ENCODE peak calls at places on chromosome 14, in nine cellular contexts. One of them, this sample, is unnamed.

GRCh38 chr14:52052289-52052943 is 16.4 kb downstream of the NID2 start:
- DNase-seq in neuronal stem cell: no peak
- DNase-seq in esophagus squamous epithelium: no peak
- DNase-seq in left ventricle myocardium inferior: no peak
- DNase-seq in thoracic aorta: no peak
- DNase-seq in H1: no peak
- DNase-seq in choroid plexus epithelial cell: peak
- DNase-seq in PC-9: no peak
- DNase-seq in dorsolateral prefrontal cortex: no peak
- DNase-seq in this sample: no peak

GRCh38 chr14:68952544-68953535 is 26.3 kb downstream of the ACTN1 start:
- DNase-seq in neuronal stem cell: no peak
- DNase-seq in esophagus squamous epithelium: no peak
- DNase-seq in left ventricle myocardium inferior: peak
- DNase-seq in thoracic aorta: no peak
- DNase-seq in H1: no peak
- DNase-seq in choroid plexus epithelial cell: peak
- DNase-seq in PC-9: no peak
- DNase-seq in dorsolateral prefrontal cortex: no peak
- DNase-seq in this sample: no peak

GRCh38 chr14:27688823-27689444 is 1077.7 kb upstream of the FOXG1 start:
- DNase-seq in neuronal stem cell: no peak
- DNase-seq in esophagus squamous epithelium: no peak
- DNase-seq in left ventricle myocardium inferior: no peak
- DNase-seq in thoracic aorta: no peak
- DNase-seq in H1: no peak
- DNase-seq in choroid plexus epithelial cell: no peak
- DNase-seq in PC-9: no peak
- DNase-seq in dorsolateral prefrontal cortex: no peak
- DNase-seq in this sample: no peak

GRCh38 chr14:26319139-26319864 is 278.5 kb downstream of the NOVA1 start:
- DNase-seq in neuronal stem cell: no peak
- DNase-seq in esophagus squamous epithelium: no peak
- DNase-seq in left ventricle myocardium inferior: no peak
- DNase-seq in thoracic aorta: no peak
- DNase-seq in H1: no peak
- DNase-seq in choroid plexus epithelial cell: no peak
- DNase-seq in PC-9: no peak
- DNase-seq in dorsolateral prefrontal cortex: no peak
- DNase-seq in this sample: no peak

GRCh38 chr14:85991156-85991555 is 461.2 kb downstream of the FLRT2 start:
- DNase-seq in neuronal stem cell: no peak
- DNase-seq in esophagus squamous epithelium: no peak
- DNase-seq in left ventricle myocardium inferior: no peak
- DNase-seq in thoracic aorta: no peak
- DNase-seq in H1: no peak
- DNase-seq in choroid plexus epithelial cell: peak
- DNase-seq in PC-9: no peak
- DNase-seq in dorsolateral prefrontal cortex: no peak
- DNase-seq in this sample: no peak

GRCh38 chr14:38197001-38197760 is 10.5 kb upstream of the SSTR1 start:
- DNase-seq in neuronal stem cell: no peak
- DNase-seq in esophagus squamous epithelium: no peak
- DNase-seq in left ventricle myocardium inferior: no peak
- DNase-seq in thoracic aorta: no peak
- DNase-seq in H1: no peak
- DNase-seq in choroid plexus epithelial cell: peak
- DNase-seq in PC-9: no peak
- DNase-seq in dorsolateral prefrontal cortex: no peak
- DNase-seq in this sample: no peak

GRCh38 chr14:103360548-103360947 is 24.7 kb upstream of the MARK3 start:
- DNase-seq in neuronal stem cell: no peak
- DNase-seq in esophagus squamous epithelium: no peak
- DNase-seq in left ventricle myocardium inferior: no peak
- DNase-seq in thoracic aorta: no peak
- DNase-seq in H1: no peak
- DNase-seq in choroid plexus epithelial cell: no peak
- DNase-seq in PC-9: no peak
- DNase-seq in dorsolateral prefrontal cortex: no peak
- DNase-seq in this sample: no peak

GRCh38 chr14:92310776-92311375 is 12.1 kb upstream of the SLC24A4 start:
- DNase-seq in neuronal stem cell: no peak
- DNase-seq in esophagus squamous epithelium: no peak
- DNase-seq in left ventricle myocardium inferior: no peak
- DNase-seq in thoracic aorta: no peak
- DNase-seq in H1: no peak
- DNase-seq in choroid plexus epithelial cell: peak
- DNase-seq in PC-9: no peak
- DNase-seq in dorsolateral prefrontal cortex: no peak
- DNase-seq in this sample: no peak

GRCh38 chr14:60649815-60650381 is 621 bp upstream of the SIX1 start:
- DNase-seq in neuronal stem cell: peak
- DNase-seq in esophagus squamous epithelium: no peak
- DNase-seq in left ventricle myocardium inferior: no peak
- DNase-seq in thoracic aorta: no peak
- DNase-seq in H1: no peak
- DNase-seq in choroid plexus epithelial cell: peak
- DNase-seq in PC-9: peak
- DNase-seq in dorsolateral prefrontal cortex: no peak
- DNase-seq in this sample: no peak

GRCh38 chr14:70808023-70808401 is 1.3 kb downstream of the MAP3K9 start:
- DNase-seq in neuronal stem cell: no peak
- DNase-seq in esophagus squamous epithelium: no peak
- DNase-seq in left ventricle myocardium inferior: no peak
- DNase-seq in thoracic aorta: no peak
- DNase-seq in H1: no peak
- DNase-seq in choroid plexus epithelial cell: peak
- DNase-seq in PC-9: peak
- DNase-seq in dorsolateral prefrontal cortex: no peak
- DNase-seq in this sample: peak

GRCh38 chr14:72433511-72433910 is 460.4 kb downstream of the DPF3 start:
- DNase-seq in neuronal stem cell: no peak
- DNase-seq in esophagus squamous epithelium: no peak
- DNase-seq in left ventricle myocardium inferior: no peak
- DNase-seq in thoracic aorta: no peak
- DNase-seq in H1: no peak
- DNase-seq in choroid plexus epithelial cell: peak
- DNase-seq in PC-9: no peak
- DNase-seq in dorsolateral prefrontal cortex: no peak
- DNase-seq in this sample: no peak

GRCh38 chr14:76761198-76761848 is at the start of gene VASH1:
- DNase-seq in neuronal stem cell: no peak
- DNase-seq in esophagus squamous epithelium: no peak
- DNase-seq in left ventricle myocardium inferior: peak
- DNase-seq in thoracic aorta: no peak
- DNase-seq in H1: no peak
- DNase-seq in choroid plexus epithelial cell: peak
- DNase-seq in PC-9: peak
- DNase-seq in dorsolateral prefrontal cortex: no peak
- DNase-seq in this sample: peak

GRCh38 chr14:95488376-95489162 is 27.9 kb downstream of the SYNE3 start:
- DNase-seq in neuronal stem cell: no peak
- DNase-seq in esophagus squamous epithelium: no peak
- DNase-seq in left ventricle myocardium inferior: peak
- DNase-seq in thoracic aorta: no peak
- DNase-seq in H1: no peak
- DNase-seq in choroid plexus epithelial cell: no peak
- DNase-seq in PC-9: no peak
- DNase-seq in dorsolateral prefrontal cortex: no peak
- DNase-seq in this sample: peak

GRCh38 chr14:73745571-73746539 is 31.7 kb upstream of the PNMA1 start:
- DNase-seq in neuronal stem cell: no peak
- DNase-seq in esophagus squamous epithelium: no peak
- DNase-seq in left ventricle myocardium inferior: no peak
- DNase-seq in thoracic aorta: no peak
- DNase-seq in H1: no peak
- DNase-seq in choroid plexus epithelial cell: no peak
- DNase-seq in PC-9: no peak
- DNase-seq in dorsolateral prefrontal cortex: no peak
- DNase-seq in this sample: no peak

GRCh38 chr14:52052991-52053390 is 15.9 kb downstream of the NID2 start:
- DNase-seq in neuronal stem cell: no peak
- DNase-seq in esophagus squamous epithelium: no peak
- DNase-seq in left ventricle myocardium inferior: no peak
- DNase-seq in thoracic aorta: no peak
- DNase-seq in H1: no peak
- DNase-seq in choroid plexus epithelial cell: peak
- DNase-seq in PC-9: no peak
- DNase-seq in dorsolateral prefrontal cortex: no peak
- DNase-seq in this sample: no peak

GRCh38 chr14:102731101-102731870 is 46.0 kb upstream of the TRAF3 start:
- DNase-seq in neuronal stem cell: no peak
- DNase-seq in esophagus squamous epithelium: no peak
- DNase-seq in left ventricle myocardium inferior: no peak
- DNase-seq in thoracic aorta: no peak
- DNase-seq in H1: no peak
- DNase-seq in choroid plexus epithelial cell: no peak
- DNase-seq in PC-9: no peak
- DNase-seq in dorsolateral prefrontal cortex: no peak
- DNase-seq in this sample: no peak

GRCh38 chr14:66046035-66046434 is 440.1 kb upstream of the CCDC196 start:
- DNase-seq in neuronal stem cell: no peak
- DNase-seq in esophagus squamous epithelium: no peak
- DNase-seq in left ventricle myocardium inferior: no peak
- DNase-seq in thoracic aorta: no peak
- DNase-seq in H1: no peak
- DNase-seq in choroid plexus epithelial cell: no peak
- DNase-seq in PC-9: no peak
- DNase-seq in dorsolateral prefrontal cortex: no peak
- DNase-seq in this sample: no peak

GRCh38 chr14:70086685-70087379 is 101.9 kb downstream of the SLC8A3 start:
- DNase-seq in neuronal stem cell: no peak
- DNase-seq in esophagus squamous epithelium: no peak
- DNase-seq in left ventricle myocardium inferior: no peak
- DNase-seq in thoracic aorta: no peak
- DNase-seq in H1: no peak
- DNase-seq in choroid plexus epithelial cell: peak
- DNase-seq in PC-9: peak
- DNase-seq in dorsolateral prefrontal cortex: no peak
- DNase-seq in this sample: peak

GRCh38 chr14:65849558-65849957 is 437.0 kb downstream of the FUT8 start:
- DNase-seq in neuronal stem cell: peak
- DNase-seq in esophagus squamous epithelium: no peak
- DNase-seq in left ventricle myocardium inferior: no peak
- DNase-seq in thoracic aorta: no peak
- DNase-seq in H1: no peak
- DNase-seq in choroid plexus epithelial cell: no peak
- DNase-seq in PC-9: no peak
- DNase-seq in dorsolateral prefrontal cortex: no peak
- DNase-seq in this sample: no peak

GRCh38 chr14:21347201-21347600 is 36.6 kb downstream of the SUPT16H start:
- DNase-seq in neuronal stem cell: no peak
- DNase-seq in esophagus squamous epithelium: no peak
- DNase-seq in left ventricle myocardium inferior: no peak
- DNase-seq in thoracic aorta: no peak
- DNase-seq in H1: no peak
- DNase-seq in choroid plexus epithelial cell: no peak
- DNase-seq in PC-9: no peak
- DNase-seq in dorsolateral prefrontal cortex: no peak
- DNase-seq in this sample: no peak

GRCh38 chr14:33483110-33483509 is 467.8 kb downstream of the EGLN3 start:
- DNase-seq in neuronal stem cell: no peak
- DNase-seq in esophagus squamous epithelium: no peak
- DNase-seq in left ventricle myocardium inferior: no peak
- DNase-seq in thoracic aorta: no peak
- DNase-seq in H1: no peak
- DNase-seq in choroid plexus epithelial cell: no peak
- DNase-seq in PC-9: no peak
- DNase-seq in dorsolateral prefrontal cortex: no peak
- DNase-seq in this sample: no peak

GRCh38 chr14:102554835-102555819 is 37.3 kb upstream of the RCOR1 start:
- DNase-seq in neuronal stem cell: peak
- DNase-seq in esophagus squamous epithelium: no peak
- DNase-seq in left ventricle myocardium inferior: peak
- DNase-seq in thoracic aorta: peak
- DNase-seq in H1: no peak
- DNase-seq in choroid plexus epithelial cell: no peak
- DNase-seq in PC-9: no peak
- DNase-seq in dorsolateral prefrontal cortex: no peak
- DNase-seq in this sample: peak

DNA sequence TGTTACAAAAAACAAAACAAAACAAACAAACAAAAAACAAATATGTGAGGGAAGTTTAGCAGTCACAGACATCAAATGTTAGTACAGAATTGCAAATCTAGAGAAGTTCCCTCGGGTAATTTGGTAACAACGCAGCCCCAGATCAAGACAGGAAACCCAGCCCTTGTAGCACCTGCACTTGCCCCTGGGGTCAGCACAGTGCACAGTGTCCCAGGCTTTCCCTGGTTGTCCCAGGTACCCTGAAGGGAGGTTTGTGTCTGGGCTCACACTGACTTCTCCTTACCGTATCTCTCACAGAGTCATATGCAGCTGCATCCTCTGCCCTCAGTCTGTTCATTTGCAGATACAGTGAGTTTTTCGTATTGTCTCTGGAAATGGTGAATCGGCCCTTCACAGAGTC is 528.9 kb downstream of the TMEM121 start:
- DNase-seq in neuronal stem cell: no peak
- DNase-seq in esophagus squamous epithelium: no peak
- DNase-seq in left ventricle myocardium inferior: no peak
- DNase-seq in thoracic aorta: no peak
- DNase-seq in H1: no peak
- DNase-seq in choroid plexus epithelial cell: no peak
- DNase-seq in PC-9: no peak
- DNase-seq in dorsolateral prefrontal cortex: no peak
- DNase-seq in this sample: no peak
- H3K4me3 ChIP-seq in neuronal stem cell: no peak
- H3K4me3 ChIP-seq in esophagus squamous epithelium: no peak
- H3K4me3 ChIP-seq in left ventricle myocardium inferior: no peak
- H3K4me3 ChIP-seq in thoracic aorta: no peak
- H3K4me3 ChIP-seq in H1: no peak
- H3K4me3 ChIP-seq in choroid plexus epithelial cell: no peak
- H3K4me3 ChIP-seq in PC-9: no peak
- H3K4me3 ChIP-seq in dorsolateral prefrontal cortex: no peak
- H3K4me3 ChIP-seq in this sample: no peak

GRCh38 chr14:99272669-99273024 is 650 bp upstream of the BCL11B start:
- DNase-seq in neuronal stem cell: no peak
- DNase-seq in esophagus squamous epithelium: no peak
- DNase-seq in left ventricle myocardium inferior: no peak
- DNase-seq in thoracic aorta: no peak
- DNase-seq in H1: no peak
- DNase-seq in choroid plexus epithelial cell: no peak
- DNase-seq in PC-9: no peak
- DNase-seq in dorsolateral prefrontal cortex: no peak
- DNase-seq in this sample: no peak
- H3K4me3 ChIP-seq in neuronal stem cell: peak
- H3K4me3 ChIP-seq in esophagus squamous epithelium: peak
- H3K4me3 ChIP-seq in left ventricle myocardium inferior: peak
- H3K4me3 ChIP-seq in thoracic aorta: peak
- H3K4me3 ChIP-seq in H1: peak
- H3K4me3 ChIP-seq in choroid plexus epithelial cell: no peak
- H3K4me3 ChIP-seq in PC-9: no peak
- H3K4me3 ChIP-seq in dorsolateral prefrontal cortex: peak
- H3K4me3 ChIP-seq in this sample: no peak

GRCh38 chr14:57168138-57168695 is 100.5 kb downstream of the EXOC5 start:
- DNase-seq in neuronal stem cell: no peak
- DNase-seq in esophagus squamous epithelium: no peak
- DNase-seq in left ventricle myocardium inferior: no peak
- DNase-seq in thoracic aorta: no peak
- DNase-seq in H1: no peak
- DNase-seq in choroid plexus epithelial cell: no peak
- DNase-seq in PC-9: no peak
- DNase-seq in dorsolateral prefrontal cortex: no peak
- DNase-seq in this sample: no peak
- H3K4me3 ChIP-seq in neuronal stem cell: no peak
- H3K4me3 ChIP-seq in esophagus squamous epithelium: no peak
- H3K4me3 ChIP-seq in left ventricle myocardium inferior: no peak
- H3K4me3 ChIP-seq in thoracic aorta: no peak
- H3K4me3 ChIP-seq in H1: no peak
- H3K4me3 ChIP-seq in choroid plexus epithelial cell: no peak
- H3K4me3 ChIP-seq in PC-9: no peak
- H3K4me3 ChIP-seq in dorsolateral prefrontal cortex: no peak
- H3K4me3 ChIP-seq in this sample: no peak

GRCh38 chr14:99273724-99274345 is 1.8 kb upstream of the BCL11B start:
- DNase-seq in neuronal stem cell: no peak
- DNase-seq in esophagus squamous epithelium: no peak
- DNase-seq in left ventricle myocardium inferior: no peak
- DNase-seq in thoracic aorta: no peak
- DNase-seq in H1: no peak
- DNase-seq in choroid plexus epithelial cell: no peak
- DNase-seq in PC-9: no peak
- DNase-seq in dorsolateral prefrontal cortex: no peak
- DNase-seq in this sample: no peak
- H3K4me3 ChIP-seq in neuronal stem cell: peak
- H3K4me3 ChIP-seq in esophagus squamous epithelium: peak
- H3K4me3 ChIP-seq in left ventricle myocardium inferior: peak
- H3K4me3 ChIP-seq in thoracic aorta: peak
- H3K4me3 ChIP-seq in H1: peak
- H3K4me3 ChIP-seq in choroid plexus epithelial cell: peak
- H3K4me3 ChIP-seq in PC-9: no peak
- H3K4me3 ChIP-seq in dorsolateral prefrontal cortex: peak
- H3K4me3 ChIP-seq in this sample: no peak

This sample was measured in adrenal gland.